ENCODE peak calls at places on chromosomes 12 and 14, in five cellular contexts. U is HepG2, R is transverse colon, C is Panc1, O is HCT116. G is an unnamed sample.
A peak's percentile ranks its signal among the peaks of the same experiment; 100 is the strongest.

GRCh38 chr12:48681416-48681737 is 661 bp downstream of the KANSL2 start:
- DNase-seq in R (no peak), C (no peak), O (no peak), U (peak; percentile 12), G (no peak)

GRCh38 chr12:81257952-81258551 is 180.2 kb downstream of the ACSS3 start:
- DNase-seq in O (peak; percentile 28), U (peak; percentile 34), R (no peak), C (no peak), G (no peak)

GRCh38 chr14:36619853-36620252 is 37.4 kb upstream of the NKX2-8 start:
- DNase-seq in R (no peak), O (no peak), C (no peak), U (no peak), G (no peak)

GRCh38 chr12:124338448-124338847 is 43.6 kb downstream of the RFLNA start:
- DNase-seq in C (no peak), O (no peak), U (no peak), R (no peak), G (no peak)

GRCh38 chr14:83974647-83975163 is 1555.2 kb upstream of the FLRT2 start:
- DNase-seq in U (no peak), O (no peak), C (no peak), R (no peak), G (no peak)

GRCh38 chr12:13534645-13535398 is 338.3 kb downstream of the EMP1 start:
- DNase-seq in O (peak; percentile 51), R (peak; percentile 68), C (peak; percentile 33), U (peak; percentile 39), G (no peak)

GRCh38 chr14:105070760-105071137 is 5.5 kb upstream of the GPR132 start:
- DNase-seq in U (no peak), O (no peak), C (no peak), R (no peak), G (no peak)

GRCh38 chr14:43692706-43693105 is 814.4 kb downstream of the FSCB start:
- DNase-seq in C (no peak), U (no peak), R (no peak), O (no peak), G (no peak)

GRCh38 chr12:15829949-15830348 is 40.8 kb upstream of the EPS8 start:
- DNase-seq in O (no peak), C (no peak), R (no peak), U (no peak), G (no peak)

GRCh38 chr12:59076611-59077010 is 156.3 kb upstream of the LRIG3 start:
- DNase-seq in C (no peak), O (no peak), R (no peak), U (no peak), G (no peak)

GRCh38 chr14:32967421-32967820 is 28.7 kb downstream of the NPAS3 start:
- DNase-seq in C (no peak), R (no peak), O (no peak), U (no peak), G (no peak)

GRCh38 chr14:90797451-90797850 is 18.8 kb downstream of the TTC7B start:
- DNase-seq in O (no peak), U (no peak), C (no peak), R (no peak), G (no peak)

GRCh38 chr14:66503532-66503931 is 4.4 kb upstream of the GPHN start:
- DNase-seq in U (no peak), C (no peak), R (no peak), O (no peak), G (no peak)

GRCh38 chr12:69052613-69053408 is 119.8 kb upstream of the CPM start:
- DNase-seq in R (no peak), U (peak; percentile 91), C (no peak), O (peak; percentile 24), G (no peak)

GRCh38 chr12:95637471-95638155 is 86.3 kb upstream of the USP44 start:
- DNase-seq in O (no peak), R (no peak), U (no peak), C (no peak), G (no peak)

GRCh38 chr14:57865450-57866198 is at the start of gene SLC35F4:
- DNase-seq in R (no peak), O (no peak), U (no peak), C (no peak), G (no peak)

GRCh38 chr12:98894412-98895085 is 249.5 kb downstream of the APAF1 start:
- DNase-seq in U (no peak), O (no peak), R (no peak), C (no peak), G (no peak)

GRCh38 chr12:27608890-27609289 is 84.9 kb downstream of the PPFIBP1 start:
- DNase-seq in U (no peak), R (no peak), C (no peak), O (no peak), G (no peak)

GRCh38 chr12:95918194-95918993 is 24.0 kb downstream of the CCDC38 start:
- DNase-seq in U (peak; percentile 71), R (peak; percentile 15), O (peak; percentile 37), C (peak; percentile 39), G (no peak)

GRCh38 chr12:43762596-43762995 is 3.8 kb downstream of the IRAK4 start:
- DNase-seq in U (no peak), C (no peak), R (no peak), O (no peak), G (no peak)

GRCh38 chr12:121513464-121514183 is 67.2 kb downstream of the KDM2B start:
- DNase-seq in O (peak; percentile 64), R (peak; percentile 58), C (no peak), U (peak; percentile 78), G (no peak)

GRCh38 chr14:24368562-24369252 is 723 bp downstream of the NFATC4 start:
- DNase-seq in R (peak; percentile 45), C (no peak), U (no peak), O (no peak), G (peak; percentile 56)

GRCh38 chr12:88552672-88553079 is 27.6 kb downstream of the KITLG start:
- DNase-seq in O (no peak), C (peak; percentile 46), U (peak; percentile 9), R (no peak), G (no peak)

GRCh38 chr12:79830425-79830824 is 104.5 kb downstream of the PPP1R12A start:
- DNase-seq in C (no peak), O (no peak), U (no peak), R (no peak), G (no peak)
- H3K36me3 ChIP-seq in C (peaks cover 5% of the 10 kb centered on the region), O (no peaks in the 10 kb centered on the region), U (peaks cover 26% of the 10 kb centered on the region), R (peaks cover 19% of the 10 kb centered on the region), G (no peaks in the 10 kb centered on the region)

GRCh38 chr14:68148763-68149162 is 329.2 kb downstream of the RAD51B start:
- DNase-seq in U (no peak), C (no peak), R (no peak), O (no peak), G (no peak)

GRCh38 chr14:68157971-68158371 is 338.4 kb downstream of the RAD51B start:
- DNase-seq in R (no peak), U (no peak), O (no peak), C (no peak), G (no peak)

GRCh38 chr14:68158640-68159039 is 339.1 kb downstream of the RAD51B start:
- DNase-seq in O (no peak), U (no peak), R (no peak), C (no peak), G (no peak)

GRCh38 chr14:68148276-68148675 is 328.7 kb downstream of the RAD51B start:
- DNase-seq in C (no peak), R (no peak), U (no peak), O (no peak), G (no peak)

GRCh38 chr14:68153275-68153674 is 333.7 kb downstream of the RAD51B start:
- DNase-seq in O (no peak), C (no peak), R (no peak), U (no peak), G (no peak)
- TF ChIP-seq POLR2AphosphoS5 in O (no peak), C (no peak), R (no peak), U (no peak), G (no peak)

DNA sequence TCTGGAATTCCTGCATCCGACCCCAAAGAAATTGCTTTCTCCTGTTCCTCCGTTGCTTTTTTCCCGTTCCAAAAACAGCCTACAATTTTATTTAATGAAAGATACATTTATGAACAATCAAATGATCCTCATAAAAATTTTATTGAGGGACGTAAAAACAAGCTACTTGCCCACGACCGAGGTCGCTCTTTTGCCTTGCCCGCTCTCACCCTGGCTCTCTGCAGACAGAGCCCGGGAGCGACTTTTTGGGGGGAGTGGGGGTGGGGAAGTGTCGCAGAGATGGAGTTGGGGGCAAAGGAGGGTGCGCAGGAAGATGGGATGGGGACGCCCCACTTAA is 1.1 kb upstream of the HOXC9 start:
- DNase-seq in U (no peak), C (no peak), R (no peak), O (no peak), G (no peak)
- H3K4me3 ChIP-seq in U (no peak overlapping the region), C (peak overlapping the region; percentile 67), R (no peak overlapping the region), O (peak overlapping the region; percentile 82), G (peak overlapping the region; percentile 82)

GRCh38 chr14:96225745-96226151 is 21.1 kb downstream of the BDKRB2 start:
- DNase-seq in R (peak; percentile 76), C (no peak), O (no peak), U (peak; percentile 7), G (no peak)
- H3K36me3 ChIP-seq in R (no peaks in the 10 kb centered on the region), C (no peaks in the 10 kb centered on the region), O (no peaks in the 10 kb centered on the region), U (no peaks in the 10 kb centered on the region), G (no peaks in the 10 kb centered on the region)

GRCh38 chr14:64718762-64719161 is 14.5 kb downstream of the PLEKHG3 start:
- DNase-seq in R (no peak), U (no peak), C (no peak), O (no peak), G (no peak)
- TF ChIP-seq POLR2AphosphoS5 in R (no peak), U (no peak), C (no peak), O (no peak), G (no peak)

DNA sequence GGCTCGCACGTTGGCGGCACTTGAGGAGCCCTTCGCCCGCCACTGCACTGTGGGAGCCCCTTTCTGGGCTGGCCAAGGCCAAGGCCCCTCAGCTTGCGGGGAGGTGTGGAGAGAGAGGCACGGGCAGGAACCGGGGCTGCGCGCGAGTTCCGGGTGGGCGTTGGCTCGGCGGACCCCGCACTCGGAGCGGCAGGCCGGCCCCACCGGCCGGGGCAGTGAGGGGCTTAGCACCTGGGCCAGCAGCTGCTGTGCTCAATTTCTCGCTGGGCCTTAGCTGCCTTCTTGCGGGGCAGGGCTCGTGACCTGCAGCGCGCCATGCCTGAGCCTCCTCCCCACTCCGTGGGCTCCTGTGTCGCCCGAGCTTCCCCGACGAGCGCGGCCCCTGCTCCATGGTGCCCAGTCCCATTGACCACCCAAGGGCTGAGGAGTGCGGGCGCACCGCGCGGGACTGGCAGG is 71.6 kb upstream of the CNTN1 start:
- DNase-seq in O (no peak), C (no peak), R (no peak), U (no peak), G (no peak)
- H3K4me3 ChIP-seq in O (no peak overlapping the region), C (no peak overlapping the region), R (no peak overlapping the region), U (no peak overlapping the region), G (no peak overlapping the region)

GRCh38 chr14:30600907-30601578 is 21.1 kb upstream of the SCFD1 start:
- DNase-seq in C (no peak), R (no peak), O (no peak), U (no peak), G (no peak)
- H3K36me3 ChIP-seq in C (peaks cover 26% of the 10 kb centered on the region), R (peaks cover 11% of the 10 kb centered on the region), O (peaks cover 51% of the 10 kb centered on the region), U (peaks cover 89% of the 10 kb centered on the region), G (no peaks in the 10 kb centered on the region)